ENCODE peak calls at places on chromosomes 12 and 14, in five cellular contexts. K is NCI-H774, W is tibial nerve, O is RCC 7860, E is amniotic stem cell. Y is an unnamed sample.

GRCh38 chr12:10251669-10252068 is 39.0 kb downstream of the GABARAPL1 start:
- DNase-seq in E (no peak), O (no peak), K (no peak), W (no peak), Y (no peak)

GRCh38 chr14:98290596-98290995 is 981.4 kb downstream of the BCL11B start:
- DNase-seq in K (no peak), W (no peak), E (no peak), O (peak; percentile 46), Y (no peak)

GRCh38 chr12:80015660-80016059 is 80.8 kb upstream of the PPP1R12A start:
- DNase-seq in K (no peak), W (no peak), O (no peak), E (no peak), Y (no peak)

GRCh38 chr14:80768646-80769045 is 172.9 kb downstream of the CEP128 start:
- DNase-seq in E (no peak), W (no peak), O (no peak), K (no peak), Y (no peak)

GRCh38 chr14:84024231-84024630 is 1505.7 kb upstream of the FLRT2 start:
- DNase-seq in K (no peak), O (no peak), E (no peak), W (no peak), Y (no peak)

GRCh38 chr12:123077298-123078113 is 73.4 kb downstream of the PITPNM2 start:
- DNase-seq in E (no peak), O (no peak), K (no peak), W (no peak), Y (no peak)

GRCh38 chr12:124718458-124718857 is 145.2 kb downstream of the SCARB1 start:
- DNase-seq in O (no peak), W (no peak), K (no peak), E (no peak), Y (no peak)

GRCh38 chr12:2853626-2854025 is 3.2 kb downstream of the TEX52 start:
- DNase-seq in E (peak; percentile 38), W (peak; percentile 82), K (peak; percentile 62), O (peak; percentile 20), Y (no peak)

GRCh38 chr12:119679081-119679480 is 11.1 kb downstream of the PRKAB1 start:
- DNase-seq in E (no peak), W (no peak), O (no peak), K (peak; percentile 83), Y (no peak)

GRCh38 chr12:6363330-6364036 is 11.9 kb downstream of the SCNN1A start:
- DNase-seq in K (peak; percentile 46), W (no peak), E (no peak), O (no peak), Y (peak; percentile 22)

GRCh38 chr12:81329088-81329487 is 251.2 kb downstream of the ACSS3 start:
- DNase-seq in K (no peak), E (no peak), O (no peak), W (no peak), Y (no peak)

GRCh38 chr14:21414137-21414631 is 30.4 kb upstream of the SUPT16H start:
- DNase-seq in W (no peak), K (no peak), O (no peak), E (no peak), Y (no peak)

GRCh38 chr12:31431721-31432120 is 105.8 kb upstream of the SINHCAF start:
- DNase-seq in K (no peak), W (no peak), E (no peak), O (no peak), Y (no peak)

GRCh38 chr14:61461808-61462275 is 140.5 kb downstream of the PRKCH start:
- DNase-seq in O (peak; percentile 57), E (peak; percentile 29), K (peak; percentile 29), W (peak; percentile 77), Y (peak; percentile 16)

GRCh38 chr14:102784892-102785597 is 7.8 kb downstream of the TRAF3 start:
- DNase-seq in K (no peak), W (no peak), O (no peak), E (no peak), Y (no peak)

GRCh38 chr12:51388066-51388799 is 3.0 kb downstream of the GALNT6 start:
- DNase-seq in O (no peak), K (no peak), E (no peak), W (no peak), Y (no peak)

GRCh38 chr12:22415342-22416309 is 81.1 kb upstream of the ST8SIA1 start:
- DNase-seq in K (no peak), E (no peak), W (no peak), O (no peak), Y (no peak)

GRCh38 chr12:106149096-106149784 is 10.5 kb upstream of the NUAK1 start:
- DNase-seq in O (no peak), K (no peak), W (no peak), E (peak; percentile 12), Y (no peak)

GRCh38 chr12:13661005-13661887 is 320.2 kb downstream of the GRIN2B start:
- DNase-seq in O (no peak), W (peak; percentile 64), K (no peak), E (peak; percentile 7), Y (peak; percentile 13)

GRCh38 chr12:111775205-111776193 is 8.8 kb downstream of the ALDH2 start:
- DNase-seq in W (peak; percentile 81), E (no peak), O (peak; percentile 45), K (no peak), Y (no peak)

GRCh38 chr12:66066071-66066928 is 64.2 kb downstream of the LLPH start:
- DNase-seq in E (no peak), W (no peak), O (peak; percentile 75), K (no peak), Y (no peak)

GRCh38 chr12:16352481-16352880 is 5.0 kb downstream of the MGST1 start:
- DNase-seq in E (no peak), K (no peak), O (peak; percentile 27), W (no peak), Y (no peak)

GRCh38 chr14:100899841-100900771 is 3.4 kb downstream of the RTL1 start:
- DNase-seq in K (no peak), W (peak; percentile 14), O (no peak), E (no peak), Y (peak; percentile 71)

GRCh38 chr12:109286252-109286651 is 22.8 kb downstream of the FOXN4 start:
- DNase-seq in K (no peak), W (no peak), E (no peak), O (no peak), Y (no peak)

GRCh38 chr12:27104546-27104945 is 22.2 kb upstream of the C12orf71 start:
- DNase-seq in K (no peak), O (no peak), W (no peak), E (no peak), Y (no peak)

GRCh38 chr12:62268956-62269355 is 8.8 kb downstream of the USP15 start:
- DNase-seq in E (no peak), W (no peak), O (no peak), K (no peak), Y (no peak)

GRCh38 chr12:55997535-55997859 is 421 bp downstream of the SUOX start:
- DNase-seq in K (no peak), W (no peak), E (no peak), O (no peak), Y (no peak)

GRCh38 chr12:13215056-13215455 is 18.5 kb downstream of the EMP1 start:
- DNase-seq in O (no peak), E (no peak), K (no peak), W (no peak), Y (no peak)